ENCODE peak calls at places on chromosomes 6 and 20, in eight cellular contexts. T is hippocampal formation, R is NCI-H2081, C is NCI-H1436, F is H7, I is heart right ventricle, S is GM06990, W is H9. U is an unnamed sample.

GRCh38 chr20:24660651-24661050 is 191.2 kb downstream of the SYNDIG1 start:
- DNase-seq in S (no peak), I (no peak), W (no peak), T (no peak), F (no peak), R (no peak), C (no peak), U (no peak)

GRCh38 chr6:41967312-41968287 is 26.0 kb upstream of the CCND3 start:
- DNase-seq in W (no peak), F (no peak), S (no peak), C (no peak), R (no peak), T (no peak), I (no peak), U (no peak)

GRCh38 chr20:21714297-21715192 is 9.1 kb downstream of the PAX1 start:
- DNase-seq in W (peak; percentile 66), R (no peak), T (no peak), S (no peak), F (peak; percentile 79), C (no peak), I (no peak), U (no peak)

GRCh38 chr20:2446845-2447244 is 23.7 kb downstream of the SNRPB start:
- DNase-seq in T (no peak), R (no peak), S (no peak), I (no peak), W (peak; percentile 59), C (no peak), F (no peak), U (no peak)

GRCh38 chr6:135576055-135576454 is 78.5 kb upstream of the AHI1 start:
- DNase-seq in S (no peak), I (no peak), C (peak; percentile 79), R (no peak), F (no peak), T (no peak), W (no peak), U (peak; percentile 61)

GRCh38 chr20:7161690-7162089 is 394.2 kb downstream of the BMP2 start:
- DNase-seq in C (no peak), T (no peak), W (no peak), S (no peak), I (no peak), R (peak; percentile 7), F (peak; percentile 32), U (no peak)

GRCh38 chr6:149271348-149272340 is 45.9 kb upstream of the TAB2 start:
- DNase-seq in F (no peak), C (no peak), W (no peak), S (peak; percentile 72), I (no peak), T (no peak), R (no peak), U (no peak)

GRCh38 chr6:13724174-13724573 is 12.5 kb upstream of the RANBP9 start:
- DNase-seq in R (no peak), T (no peak), F (no peak), S (no peak), W (no peak), C (no peak), I (no peak), U (no peak)

GRCh38 chr6:39208233-39208720 is 21.0 kb downstream of the KCNK5 start:
- DNase-seq in S (no peak), R (no peak), T (no peak), W (no peak), I (no peak), C (no peak), F (no peak), U (no peak)

GRCh38 chr6:885051-885590 is 192.2 kb upstream of the EXOC2 start:
- DNase-seq in R (no peak), C (no peak), I (no peak), W (no peak), F (no peak), T (no peak), S (no peak), U (no peak)